ENCODE peak calls at places on chromosomes 16 and 17, in seven cellular contexts. H is T-helper 2 cell; O is T-helper 22 cell; G is mesendoderm; Z is Ammon's horn; W is stimulated activated CD4-positive, alpha-beta T cell treated with anti-CD3 and anti-CD28 coated beads, Interleukin-15, amount 100 ng/mL, for 1 hour; L is AML-193. B is an unnamed sample.

GRCh38 chr16:28321700-28322411 is 29.5 kb downstream of the SBK1 start:
- DNase-seq in H (peak; percentile 23), O (no peak), G (peak; percentile 44), Z (no peak), W (peak; percentile 25), L (peak; percentile 5), B (no peak)

GRCh38 chr17:50952889-50953288 is 86.7 kb upstream of the TOB1 start:
- DNase-seq in H (no peak), O (no peak), G (no peak), Z (no peak), W (no peak), L (no peak), B (no peak)

GRCh38 chr17:17648762-17649161 is 32.5 kb upstream of the RAI1 start:
- DNase-seq in H (no peak), O (no peak), G (no peak), Z (no peak), W (no peak), L (no peak), B (no peak)

GRCh38 chr16:27426423-27427408 is 24.7 kb downstream of the IL21R start:
- DNase-seq in H (peak; percentile 93), O (peak; percentile 67), G (peak; percentile 73), Z (no peak), W (peak; percentile 56), L (peak; percentile 56), B (peak; percentile 64)

GRCh38 chr17:80498242-80498919 is 22.0 kb upstream of the NPTX1 start:
- DNase-seq in H (no peak), O (no peak), G (no peak), Z (no peak), W (no peak), L (no peak), B (no peak)

GRCh38 chr17:33501185-33501584 is 208.1 kb upstream of the ASIC2 start:
- DNase-seq in H (no peak), O (no peak), G (no peak), Z (no peak), W (no peak), L (no peak), B (no peak)

GRCh38 chr17:4324463-4324862 is 42.0 kb downstream of the UBE2G1 start:
- DNase-seq in H (no peak), O (no peak), G (no peak), Z (no peak), W (no peak), L (no peak), B (no peak)

GRCh38 chr16:66058181-66058580 is 308.3 kb upstream of the CDH5 start:
- DNase-seq in H (no peak), O (no peak), G (no peak), Z (no peak), W (no peak), L (no peak), B (no peak)

GRCh38 chr17:266701-267656 is 85.5 kb upstream of the DOC2B start:
- DNase-seq in H (no peak), O (no peak), G (no peak), Z (peak; percentile 52), W (no peak), L (no peak), B (no peak)

GRCh38 chr17:58576679-58577367 is 62.4 kb upstream of the MTMR4 start:
- DNase-seq in H (no peak), O (no peak), G (no peak), Z (no peak), W (no peak), L (no peak), B (no peak)

GRCh38 chr17:8606415-8606814 is 24.1 kb downstream of the MYH10 start:
- DNase-seq in H (no peak), O (no peak), G (no peak), Z (no peak), W (no peak), L (no peak), B (no peak)

GRCh38 chr17:7445011-7445927 is at the start of gene CHRNB1:
- DNase-seq in H (peak; percentile 56), O (no peak), G (peak; percentile 88), Z (peak; percentile 87), W (no peak), L (no peak), B (peak; percentile 44)

GRCh38 chr17:76643553-76644148 is at the start of gene ST6GALNAC1:
- DNase-seq in H (peak; percentile 63), O (peak; percentile 13), G (no peak), Z (no peak), W (no peak), L (no peak), B (peak; percentile 50)

GRCh38 chr16:58744497-58744896 is 10.4 kb upstream of the GOT2 start:
- DNase-seq in H (no peak), O (no peak), G (no peak), Z (no peak), W (no peak), L (no peak), B (no peak)

GRCh38 chr16:3266873-3267537 is 10.6 kb upstream of the MEFV start:
- DNase-seq in H (peak; percentile 21), O (no peak), G (peak; percentile 33), Z (peak; percentile 58), W (no peak), L (peak; percentile 61), B (no peak)

GRCh38 chr17:81097943-81098308 is 63.0 kb downstream of the BAIAP2 start:
- DNase-seq in H (no peak), O (no peak), G (no peak), Z (no peak), W (no peak), L (no peak), B (no peak)

GRCh38 chr17:28906276-28907051 is 3.6 kb upstream of the DHRS13 start:
- DNase-seq in H (no peak), O (no peak), G (no peak), Z (no peak), W (no peak), L (no peak), B (no peak)

GRCh38 chr16:20729141-20729540 is 12.5 kb downstream of the THUMPD1 start:
- DNase-seq in H (no peak), O (no peak), G (no peak), Z (no peak), W (no peak), L (no peak), B (no peak)

GRCh38 chr17:81814748-81815645 is 11.0 kb downstream of the GCGR start:
- DNase-seq in H (no peak), O (no peak), G (no peak), Z (no peak), W (no peak), L (no peak), B (no peak)

GRCh38 chr17:45190503-45191282 is 29.0 kb downstream of the HEXIM2 start:
- DNase-seq in H (no peak), O (no peak), G (no peak), Z (no peak), W (no peak), L (no peak), B (no peak)

GRCh38 chr17:78058001-78058400 is 70.6 kb downstream of the TMC6 start:
- DNase-seq in H (no peak), O (no peak), G (no peak), Z (no peak), W (no peak), L (no peak), B (no peak)

GRCh38 chr16:82784567-82784956 is 157.8 kb downstream of the CDH13 start:
- DNase-seq in H (no peak), O (no peak), G (no peak), Z (no peak), W (no peak), L (no peak), B (no peak)

GRCh38 chr16:49660647-49661046 is 195.3 kb downstream of the ZNF423 start:
- DNase-seq in H (no peak), O (no peak), G (no peak), Z (no peak), W (no peak), L (no peak), B (no peak)

GRCh38 chr16:66612422-66612821 is 7.9 kb downstream of the CMTM3 start:
- DNase-seq in H (no peak), O (no peak), G (no peak), Z (peak; percentile 80), W (no peak), L (no peak), B (no peak)

GRCh38 chr17:74749262-74750038 is 1.0 kb downstream of the NHERF1 start:
- DNase-seq in H (peak; percentile 66), O (no peak), G (peak; percentile 62), Z (no peak), W (no peak), L (no peak), B (no peak)

GRCh38 chr17:63278731-63279442 is 167.2 kb downstream of the CYB561 start:
- DNase-seq in H (no peak), O (no peak), G (no peak), Z (no peak), W (no peak), L (no peak), B (no peak)

GRCh38 chr17:32099686-32100085 is 42.6 kb upstream of the RHOT1 start:
- DNase-seq in H (no peak), O (no peak), G (no peak), Z (no peak), W (no peak), L (no peak), B (no peak)

GRCh38 chr17:36632916-36633846 is 31.8 kb downstream of the MRM1 start:
- DNase-seq in H (no peak), O (no peak), G (peak; percentile 77), Z (no peak), W (no peak), L (no peak), B (no peak)

GRCh38 chr16:88936008-88936912 is 40.7 kb downstream of the CBFA2T3 start:
- DNase-seq in H (no peak), O (no peak), G (no peak), Z (peak; percentile 44), W (no peak), L (peak; percentile 93), B (no peak)

GRCh38 chr17:41049110-41049509 is 2.0 kb upstream of the KRTAP2-1 start:
- DNase-seq in H (no peak), O (no peak), G (no peak), Z (no peak), W (no peak), L (no peak), B (no peak)

GRCh38 chr17:32588982-32589381 is 102.2 kb downstream of the CDK5R1 start:
- DNase-seq in H (peak; percentile 5), O (no peak), G (peak; percentile 63), Z (no peak), W (no peak), L (no peak), B (no peak)

GRCh38 chr16:81562174-81562849 is 117.7 kb downstream of the CMIP start:
- DNase-seq in H (no peak), O (no peak), G (no peak), Z (no peak), W (no peak), L (no peak), B (no peak)

GRCh38 chr17:72344613-72345012 is 223.8 kb downstream of the SOX9 start:
- DNase-seq in H (no peak), O (no peak), G (no peak), Z (no peak), W (no peak), L (no peak), B (no peak)